ENCODE peak calls at places on chromosomes 1 and 21, in seven cellular contexts. E is endothelial cell of umbilical vein, V is HL-60, P is HepG2, N is kidney epithelial cell, I is fibroblast of lung, Q is HCT116. Y is an unnamed sample. For H3K27me3, the result is how much of the 10 kb centered on the place peaks cover.

GRCh38 chr1:30706528-30706927 is 16.9 kb downstream of the MATN1 start:
- DNase-seq in P (no peak), V (no peak), N (no peak), Q (no peak), I (peak), E (no peak), Y (no peak)

GRCh38 chr1:48039088-48040049 is 42.2 kb upstream of the TRABD2B start:
- DNase-seq in E (no peak), I (peak), P (no peak), Q (no peak), N (peak), V (no peak), Y (no peak)

GRCh38 chr1:179714159-179714558 is 28.9 kb upstream of the FAM163A start:
- DNase-seq in E (no peak), P (no peak), N (no peak), V (no peak), I (no peak), Q (no peak), Y (no peak)

GRCh38 chr1:235270625-235271024 is 57.4 kb downstream of the ARID4B start:
- DNase-seq in I (peak), N (no peak), V (no peak), P (no peak), Q (no peak), E (no peak), Y (no peak)

GRCh38 chr1:95183952-95184351 is 50.1 kb upstream of the RWDD3 start:
- DNase-seq in I (no peak), Q (no peak), V (no peak), P (no peak), N (no peak), E (no peak), Y (no peak)

GRCh38 chr1:177286396-177286795 is 115.6 kb downstream of the BRINP2 start:
- DNase-seq in V (no peak), E (no peak), Q (no peak), I (peak), P (no peak), N (no peak), Y (no peak)

GRCh38 chr1:14724234-14724633 is 125.7 kb downstream of the KAZN start:
- DNase-seq in I (no peak), V (no peak), N (no peak), P (no peak), Q (no peak), E (no peak), Y (no peak)

GRCh38 chr1:201020040-201020591 is 3.4 kb downstream of the KIF21B start:
- DNase-seq in V (no peak), P (peak), E (no peak), N (no peak), I (no peak), Q (no peak), Y (no peak)

GRCh38 chr1:198492872-198493271 is 47.6 kb downstream of the ATP6V1G3 start:
- DNase-seq in I (peak), N (no peak), Q (no peak), P (no peak), V (no peak), E (no peak), Y (no peak)

GRCh38 chr1:110053557-110054428 is 16.7 kb downstream of the ALX3 start:
- DNase-seq in V (no peak), E (peak), I (peak), N (no peak), Q (no peak), P (peak), Y (peak)

GRCh38 chr1:186189156-186189555 is 185.9 kb downstream of the TPR start:
- DNase-seq in E (no peak), Q (no peak), V (no peak), I (no peak), N (no peak), P (no peak), Y (no peak)

GRCh38 chr1:68111804-68112436 is 61.5 kb upstream of the DIRAS3 start:
- DNase-seq in N (no peak), V (no peak), Q (peak), I (peak), E (peak), P (no peak), Y (peak)

GRCh38 chr1:23951646-23952095 is 8.0 kb upstream of the PNRC2 start:
- DNase-seq in P (peak), Q (no peak), I (peak), N (peak), E (peak), V (no peak), Y (peak)

GRCh38 chr1:55055951-55056631 is 16.7 kb downstream of the PCSK9 start:
- DNase-seq in N (no peak), V (no peak), E (no peak), I (no peak), P (no peak), Q (no peak), Y (no peak)

GRCh38 chr1:213934642-213935041 is 53.1 kb upstream of the PROX1 start:
- DNase-seq in I (no peak), N (peak), P (no peak), V (no peak), Q (no peak), E (no peak), Y (no peak)

GRCh38 chr1:17347769-17348592 is 24.0 kb upstream of the PADI6 start:
- DNase-seq in Q (peak), E (no peak), N (peak), I (peak), V (no peak), P (no peak), Y (no peak)

GRCh38 chr1:234213576-234214128 is 159.6 kb upstream of the COA6 start:
- DNase-seq in I (no peak), V (peak), E (no peak), P (no peak), Q (no peak), N (no peak), Y (no peak)

GRCh38 chr1:24694380-24694843 is 50.8 kb upstream of the CLIC4 start:
- DNase-seq in E (no peak), N (no peak), V (no peak), I (peak), P (no peak), Q (no peak), Y (no peak)

GRCh38 chr1:200075938-200076546 is 48.5 kb downstream of the NR5A2 start:
- DNase-seq in I (peak), E (peak), P (peak), V (no peak), Q (peak), N (peak), Y (peak)

GRCh38 chr1:49106438-49106837 is 329.7 kb upstream of the BEND5 start:
- DNase-seq in N (no peak), Q (no peak), V (no peak), P (no peak), E (no peak), I (no peak), Y (no peak)

GRCh38 chr1:21319447-21320407 is 29.5 kb upstream of the ECE1 start:
- DNase-seq in E (no peak), P (no peak), I (no peak), Q (no peak), V (no peak), N (no peak), Y (no peak)

GRCh38 chr1:165364432-165365133 is 8.1 kb upstream of the LMX1A start:
- DNase-seq in I (peak), Q (peak), E (no peak), P (no peak), N (no peak), V (no peak), Y (no peak)

GRCh38 chr1:16210581-16210980 is 1.9 kb downstream of the ARHGEF19 start:
- DNase-seq in N (no peak), V (no peak), Q (no peak), E (no peak), P (no peak), I (no peak), Y (no peak)

GRCh38 chr1:17287377-17287776 is 20.6 kb upstream of the PADI4 start:
- DNase-seq in E (no peak), I (peak), P (no peak), Q (no peak), N (no peak), V (no peak), Y (no peak)

GRCh38 chr21:35275776-35276175 is 226.7 kb upstream of the RUNX1 start:
- DNase-seq in P (no peak), N (no peak), Q (no peak), I (no peak), E (no peak), V (no peak), Y (no peak)

GRCh38 chr21:45388611-45389296 is 16.2 kb upstream of the COL18A1 start:
- DNase-seq in P (no peak), V (no peak), I (no peak), N (no peak), E (no peak), Q (no peak), Y (no peak)

GRCh38 chr1:36894824-36895223 is 139.5 kb downstream of the GRIK3 start:
- DNase-seq in V (no peak), N (no peak), E (no peak), P (no peak), I (no peak), Q (no peak), Y (no peak)

GRCh38 chr1:78333426-78334012 is 157.3 kb upstream of the PTGFR start:
- DNase-seq in V (peak), P (peak), E (peak), I (peak), N (no peak), Q (peak), Y (peak)

GRCh38 chr1:173527151-173527826 is 50.2 kb downstream of the PRDX6 start:
- DNase-seq in N (no peak), P (no peak), V (no peak), Q (no peak), E (no peak), I (peak), Y (peak)

GRCh38 chr1:159092398-159092760 is 15.8 kb upstream of the AIM2 start:
- DNase-seq in P (no peak), N (no peak), Q (no peak), E (no peak), V (no peak), I (no peak), Y (no peak)

GRCh38 chr1:61352845-61353435 is 270.6 kb downstream of the NFIA start:
- DNase-seq in P (no peak), Q (no peak), I (no peak), N (no peak), V (no peak), E (no peak), Y (peak)

GRCh38 chr1:53316058-53316741 is 11.7 kb downstream of the LRP8 start:
- DNase-seq in E (no peak), I (no peak), Q (no peak), P (no peak), N (no peak), V (no peak), Y (no peak)

GRCh38 chr1:42173155-42173933 is 8.8 kb upstream of the GUCA2A start:
- DNase-seq in P (peak), Q (no peak), I (peak), E (peak), V (peak), N (no peak), Y (peak)

GRCh38 chr1:197144570-197145325 is 1.7 kb downstream of the ASPM start:
- DNase-seq in I (peak), V (no peak), E (peak), N (no peak), Q (no peak), P (peak), Y (peak)

GRCh38 chr1:164746677-164747076 is 187.7 kb downstream of the PBX1 start:
- DNase-seq in V (no peak), Q (no peak), E (no peak), I (no peak), P (no peak), N (no peak), Y (no peak)

GRCh38 chr1:48356901-48357300 is 115.1 kb downstream of the SPATA6 start:
- DNase-seq in I (peak), V (no peak), P (no peak), N (no peak), E (no peak), Q (no peak), Y (no peak)

GRCh38 chr21:46078322-46078981 is 19.5 kb upstream of the COL6A2 start:
- DNase-seq in Q (no peak), P (no peak), V (no peak), N (no peak), I (no peak), E (no peak), Y (no peak)

GRCh38 chr21:41683815-41684214 is 83.0 kb downstream of the RIPK4 start:
- DNase-seq in I (no peak), P (peak), Q (no peak), N (no peak), E (no peak), V (no peak), Y (no peak)

GRCh38 chr1:7856345-7856744 is 3.5 kb upstream of the UTS2 start:
- DNase-seq in V (peak), Q (no peak), E (no peak), P (peak), I (no peak), N (no peak), Y (peak)

GRCh38 chr1:161261859-161262225 is 3.3 kb downstream of the PCP4L1 start:
- DNase-seq in P (no peak), N (no peak), E (no peak), Q (no peak), I (no peak), V (no peak), Y (no peak)
- H3K27me3 ChIP-seq in P (under half), N (under half), E (under half), Q (under half), I (under half), V (under half), Y (under half)

GRCh38 chr1:903305-903704 is 20.4 kb upstream of the SAMD11 start:
- DNase-seq in I (no peak), V (no peak), P (no peak), Q (no peak), N (no peak), E (no peak), Y (no peak)
- H3K27me3 ChIP-seq in I (under half), V (under half), P (under half), Q (under half), N (under half), E (under half), Y (under half)

DNA sequence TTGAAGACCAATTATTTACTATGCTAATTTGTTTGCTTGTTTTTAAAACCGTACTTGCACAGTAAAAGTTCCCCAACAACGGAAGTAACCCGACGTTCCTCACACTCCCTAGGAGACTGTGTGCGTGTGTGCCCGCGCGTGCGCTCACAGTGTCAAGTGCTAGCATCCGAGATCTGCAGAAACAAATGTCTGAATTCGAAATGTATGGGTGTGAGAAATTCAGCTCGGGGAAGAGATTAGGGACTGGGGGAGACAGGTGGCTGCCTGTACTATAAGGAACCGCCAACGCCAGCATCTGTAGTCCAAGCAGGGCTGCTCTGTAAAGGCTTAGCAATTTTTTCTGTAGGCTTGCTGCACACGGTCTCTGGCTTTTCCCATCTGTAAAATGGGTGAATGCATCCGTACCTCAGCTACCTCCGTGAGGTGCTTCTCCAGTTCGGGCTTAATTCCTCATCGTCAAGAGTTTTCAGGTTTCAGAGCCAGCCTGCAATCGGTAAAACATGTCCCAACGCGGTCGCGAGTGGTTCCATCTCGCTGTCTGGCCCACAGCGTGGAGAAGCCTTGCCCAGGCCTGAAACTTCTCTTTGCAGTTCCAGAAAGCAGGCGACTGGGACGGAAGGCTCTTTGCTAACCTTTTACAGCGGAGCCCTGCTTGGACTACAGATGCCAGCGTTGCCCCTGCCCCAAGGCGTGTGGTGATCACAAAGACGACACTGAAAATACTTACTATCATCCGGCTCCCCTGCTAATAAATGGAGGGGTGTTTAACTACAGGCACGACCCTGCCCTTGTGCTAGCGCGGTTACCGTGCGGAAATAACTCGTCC is 1.2 kb upstream of the OLIG2 start:
- DNase-seq in E (no peak), N (no peak), I (no peak), V (no peak), Q (no peak), P (no peak), Y (no peak)
- H3K27me3 ChIP-seq in E (half or more), N (half or more), I (half or more), V (under half), Q (under half), P (under half), Y (under half)

DNA sequence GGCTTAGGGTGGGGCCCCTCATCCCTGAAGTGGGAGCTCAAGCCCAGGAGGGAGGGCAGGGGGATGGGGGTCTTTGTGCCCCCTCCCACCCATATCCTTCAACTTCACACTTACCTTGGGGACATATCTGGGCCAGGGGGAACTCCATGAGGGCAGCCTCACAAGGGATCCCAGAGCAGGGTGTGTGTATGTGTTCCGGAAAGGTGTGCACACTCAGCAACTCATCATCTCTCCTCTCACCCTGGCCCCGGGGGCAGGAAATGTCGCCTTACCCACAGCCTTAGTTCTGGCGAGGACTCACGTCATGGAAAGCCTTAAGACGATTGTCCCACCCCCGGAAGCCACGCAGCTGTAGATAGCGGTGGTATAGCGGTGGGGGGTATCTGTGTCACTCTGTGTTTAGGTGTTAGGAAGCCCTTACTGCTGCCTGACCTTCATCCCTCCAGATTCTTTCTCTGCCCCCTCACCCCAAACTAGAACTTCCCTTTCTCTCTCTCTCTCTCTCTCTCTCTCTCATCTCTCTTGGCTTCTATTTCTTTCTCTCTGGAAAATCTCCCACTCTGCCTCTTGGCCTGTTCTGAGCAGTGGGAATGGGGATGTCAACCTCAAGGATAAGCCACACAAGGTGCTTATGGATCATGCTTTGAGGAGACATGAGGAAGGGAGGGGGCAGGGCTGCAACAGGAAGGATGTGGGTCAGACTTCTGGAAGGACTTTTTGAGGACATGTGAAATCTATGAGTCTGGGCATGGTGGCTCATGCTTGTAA is at the start of gene SH2D2A:
- DNase-seq in Q (no peak), P (no peak), N (no peak), E (no peak), V (peak), I (no peak), Y (no peak)
- H3K27me3 ChIP-seq in Q (under half), P (under half), N (under half), E (under half), V (under half), I (under half), Y (under half)

GRCh38 chr1:2020310-2020655 is 1.1 kb downstream of the GABRD start:
- DNase-seq in I (no peak), E (no peak), P (no peak), V (no peak), Q (no peak), N (no peak), Y (no peak)
- H3K27me3 ChIP-seq in I (under half), E (under half), P (under half), V (half or more), Q (under half), N (half or more), Y (under half)